ENCODE peak calls at places on chromosomes 12 and 14, in four cellular contexts. B is Peyer's patch; W is CD8-positive, alpha-beta T cell; J is CD4-positive, alpha-beta T cell. H is an unnamed sample.

GRCh38 chr14:58216544-58216943 is 16.6 kb downstream of the ACTR10 start:
- DNase-seq in W (no peak), J (no peak), B (no peak), H (no peak)

GRCh38 chr14:101823511-101824120 is 62.1 kb downstream of the PPP2R5C start:
- DNase-seq in J (peak; percentile 66), W (peak; percentile 72), B (no peak), H (no peak)

GRCh38 chr12:38544357-38545066 is 227.9 kb downstream of the ALG10B start:
- DNase-seq in B (no peak), W (no peak), J (no peak), H (peak; percentile 14)

GRCh38 chr12:4148418-4149056 is 125.0 kb upstream of the CCND2 start:
- DNase-seq in B (peak; percentile 75), J (peak; percentile 31), W (peak; percentile 43), H (no peak)

GRCh38 chr12:69555461-69555860 is 29.8 kb upstream of the CCT2 start:
- DNase-seq in B (no peak), W (no peak), J (no peak), H (no peak)

GRCh38 chr12:28247806-28248205 is 57.5 kb downstream of the CCDC91 start:
- DNase-seq in B (no peak), W (no peak), J (no peak), H (no peak)

GRCh38 chr12:2609020-2609419 is 185.8 kb upstream of the FKBP4 start:
- DNase-seq in B (no peak), J (no peak), W (no peak), H (no peak)

GRCh38 chr12:110880651-110881050 is 33.9 kb downstream of the CCDC63 start:
- DNase-seq in J (no peak), W (no peak), B (no peak), H (no peak)

GRCh38 chr14:55221186-55221585 is 29.8 kb upstream of the DLGAP5 start:
- DNase-seq in W (no peak), B (no peak), J (no peak), H (no peak)

GRCh38 chr12:80195143-80195726 is 95.9 kb downstream of the OTOGL start:
- DNase-seq in J (no peak), B (no peak), W (no peak), H (peak; percentile 35)

GRCh38 chr14:48008646-48009045 is 333.2 kb upstream of the MDGA2 start:
- DNase-seq in B (no peak), J (no peak), W (no peak), H (no peak)

GRCh38 chr12:111596985-111597730 is 2.0 kb downstream of the ATXN2 start:
- DNase-seq in B (peak; percentile 69), W (peak; percentile 22), J (peak; percentile 2), H (peak; percentile 36)

GRCh38 chr12:78863482-78864427 is 819 bp upstream of the SYT1 start:
- DNase-seq in W (no peak), J (no peak), B (peak; percentile 59), H (peak; percentile 24)

GRCh38 chr12:93783827-93784226 is 106.7 kb downstream of the CRADD start:
- DNase-seq in J (no peak), W (peak; percentile 32), B (no peak), H (no peak)

GRCh38 chr12:57491393-57492280 is 3.8 kb downstream of the MARS1 start:
- DNase-seq in B (no peak), J (no peak), W (no peak), H (no peak)

GRCh38 chr12:118986043-118986442 is 4.7 kb downstream of the SRRM4 start:
- DNase-seq in J (no peak), B (no peak), W (no peak), H (no peak)

GRCh38 chr14:63220526-63220925 is 16.3 kb downstream of the RHOJ start:
- DNase-seq in J (no peak), W (no peak), B (no peak), H (no peak)

GRCh38 chr14:75088566-75089373 is 19.3 kb downstream of the ZC2HC1C start:
- DNase-seq in J (no peak), W (peak; percentile 47), B (peak; percentile 47), H (peak; percentile 61)

GRCh38 chr14:22872833-22873520 is 1.4 kb downstream of the LRP10 start:
- DNase-seq in W (no peak), J (no peak), B (no peak), H (no peak)
- TF ChIP-seq CTCF in W (no peak), J (peak; percentile 53), B (no peak), H (peak; percentile 2)

GRCh38 chr12:11621797-11622423 is 27.6 kb upstream of the ETV6 start:
- DNase-seq in J (no peak), B (no peak), W (peak; percentile 17), H (no peak)
- TF ChIP-seq CTCF in J (peak; percentile 37), B (no peak), W (no peak), H (no peak)

DNA sequence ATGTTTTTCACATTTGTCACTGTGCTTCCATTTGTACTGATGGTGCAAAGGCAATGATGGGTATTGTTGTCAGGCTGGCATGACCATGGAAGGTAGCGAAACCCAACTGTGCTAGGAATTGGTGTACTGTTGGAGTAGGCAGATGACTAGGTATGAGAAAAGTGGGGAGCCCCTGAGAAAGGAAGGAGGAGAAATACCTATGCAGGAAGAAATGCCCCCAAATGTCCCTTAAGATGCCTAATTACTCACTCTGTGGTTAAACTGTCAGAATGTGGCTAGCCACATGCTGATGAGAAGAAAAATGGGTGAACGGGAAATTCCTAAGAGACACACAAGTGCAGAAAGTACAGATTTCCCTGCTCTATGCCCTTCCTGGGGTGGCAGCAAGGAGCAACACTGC is 339.1 kb downstream of the TMEM132D start:
- DNase-seq in B (no peak), J (no peak), W (no peak), H (no peak)
- TF ChIP-seq CTCF in B (no peak), J (no peak), W (no peak), H (no peak)

DNA sequence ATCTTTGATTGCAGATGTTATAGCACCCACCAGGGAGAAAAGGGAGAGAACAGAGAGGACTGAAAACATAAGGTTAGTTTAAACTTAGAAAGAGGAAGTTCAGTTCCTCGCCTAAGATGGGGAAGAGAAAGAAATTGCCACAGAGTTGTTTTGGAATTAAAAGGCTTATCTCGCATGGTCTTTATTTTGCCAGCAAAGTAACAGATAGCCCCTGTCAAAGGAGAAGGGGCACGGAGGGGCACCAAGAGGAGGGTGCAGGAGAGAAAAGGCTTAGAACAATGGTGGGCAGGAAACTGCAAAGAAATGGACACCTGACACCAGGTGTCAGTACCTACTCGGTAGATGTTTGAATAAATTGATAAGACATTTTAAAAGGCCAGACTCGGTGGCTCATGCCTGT is 17.8 kb upstream of the OXA1L start:
- DNase-seq in J (no peak), B (no peak), W (no peak), H (no peak)
- TF ChIP-seq CTCF in J (no peak), B (no peak), W (no peak), H (no peak)

DNA sequence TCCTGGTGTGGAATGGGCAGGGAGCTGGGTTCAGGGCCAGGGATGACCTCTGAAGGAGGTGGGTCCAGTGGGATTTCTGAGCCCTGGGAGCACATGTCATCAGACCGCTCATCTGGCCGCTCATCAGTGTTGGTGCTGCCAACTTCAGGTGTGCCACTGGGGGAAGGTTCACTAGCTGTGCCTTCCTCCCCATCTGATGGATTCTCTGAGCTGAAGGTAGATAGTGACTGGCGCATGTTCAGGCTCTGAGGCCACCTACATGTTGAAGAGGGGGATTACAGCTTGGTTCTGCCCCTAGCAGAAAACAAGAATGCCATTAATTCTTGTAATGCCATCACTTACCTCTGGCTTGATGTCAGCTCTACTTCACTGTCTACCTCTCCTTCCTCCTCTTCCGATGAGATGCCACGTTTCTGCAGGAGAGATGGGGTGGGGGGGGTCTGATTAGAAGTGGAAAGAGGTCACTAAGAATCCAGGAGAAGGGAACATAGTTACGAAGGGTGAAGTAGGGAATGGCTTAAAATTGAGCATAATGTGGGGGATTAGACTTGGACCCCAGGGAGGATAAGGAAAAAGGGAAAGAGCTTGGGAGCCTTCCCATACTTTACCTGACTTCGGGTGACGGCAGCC is 17.2 kb downstream of the MAP3K12 start:
- DNase-seq in W (no peak), B (no peak), J (no peak), H (no peak)
- TF ChIP-seq CTCF in W (peak; percentile 34), B (peak; percentile 5), J (no peak), H (peak; percentile 47)

DNA sequence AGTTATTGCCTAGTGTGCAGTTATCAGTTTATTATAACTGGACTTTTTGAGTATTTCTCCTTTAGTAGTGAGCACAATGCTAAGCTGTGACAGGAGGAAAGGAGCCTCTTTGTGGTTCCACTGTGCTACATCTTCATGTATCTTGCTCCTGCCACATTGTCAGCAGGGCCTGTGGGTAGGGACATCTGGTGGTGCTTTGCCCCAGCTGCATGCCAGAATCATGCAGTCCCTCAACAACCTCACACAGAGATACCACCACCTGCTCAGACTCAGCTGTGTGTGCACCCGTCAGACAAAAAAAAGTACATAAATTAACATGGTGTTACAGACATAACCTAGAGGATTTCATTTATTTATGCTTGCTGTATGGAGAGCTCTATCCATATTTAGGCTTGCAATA is 51.1 kb downstream of the MIS18BP1 start:
- DNase-seq in J (no peak), B (no peak), W (no peak), H (no peak)
- TF ChIP-seq CTCF in J (no peak), B (no peak), W (no peak), H (no peak)

H was measured in neural crest cell.